ENCODE peak calls at places on chromosomes 3 and 15, in ten cellular contexts. R is esophagus muscularis mucosa; X is RWPE1; W is spleen; Y is heart left ventricle; T is endodermal cell; E is pancreas; K is endothelial cell of umbilical vein; U is testis; Z is CD4-positive, alpha-beta memory T cell. L is an unnamed sample.

GRCh38 chr15:75697523-75698398 is 14.9 kb downstream of the CSPG4 start:
- DNase-seq in R (no peak), X (no peak), W (no peak), Y (no peak), T (no peak), E (peak; percentile 51), K (no peak), U (no peak), Z (no peak), L (no peak)

GRCh38 chr15:68818088-68818670 is 2.5 kb downstream of the ANP32A start:
- DNase-seq in R (no peak), X (peak; percentile 42), W (peak; percentile 92), Y (peak; percentile 76), T (peak; percentile 86), E (peak; percentile 85), K (peak; percentile 77), U (peak; percentile 77), Z (peak; percentile 74), L (peak; percentile 69)

GRCh38 chr15:57345584-57345983 is 30.7 kb upstream of the CGNL1 start:
- DNase-seq in R (no peak), X (no peak), W (no peak), Y (no peak), T (peak; percentile 88), E (no peak), K (peak; percentile 36), U (no peak), Z (no peak), L (no peak)

GRCh38 chr3:153910387-153910786 is 210.8 kb upstream of the ARHGEF26 start:
- DNase-seq in R (no peak), X (no peak), W (no peak), Y (no peak), T (no peak), E (no peak), K (no peak), U (no peak), Z (no peak), L (no peak)

GRCh38 chr3:159818399-159818798 is 170.2 kb upstream of the IL12A start:
- DNase-seq in R (no peak), X (no peak), W (peak; percentile 78), Y (peak; percentile 81), T (peak; percentile 84), E (no peak), K (no peak), U (no peak), Z (no peak), L (no peak)

GRCh38 chr3:154776549-154777230 is 303.4 kb upstream of the MME start:
- DNase-seq in R (no peak), X (no peak), W (no peak), Y (no peak), T (no peak), E (no peak), K (no peak), U (no peak), Z (no peak), L (no peak)

GRCh38 chr3:183540501-183541234 is 14.8 kb downstream of the KLHL6 start:
- DNase-seq in R (no peak), X (no peak), W (peak; percentile 87), Y (peak; percentile 32), T (no peak), E (no peak), K (no peak), U (no peak), Z (no peak), L (no peak)

GRCh38 chr15:60993948-60994347 is 235.2 kb downstream of the RORA start:
- DNase-seq in R (no peak), X (no peak), W (no peak), Y (no peak), T (no peak), E (no peak), K (no peak), U (no peak), Z (no peak), L (no peak)

GRCh38 chr15:100595964-100596363 is 6.0 kb downstream of the LINS1 start:
- DNase-seq in R (no peak), X (no peak), W (no peak), Y (no peak), T (no peak), E (no peak), K (no peak), U (no peak), Z (no peak), L (no peak)

GRCh38 chr3:20049275-20049674 is 9.0 kb downstream of the KAT2B start:
- DNase-seq in R (no peak), X (no peak), W (no peak), Y (no peak), T (no peak), E (no peak), K (no peak), U (no peak), Z (no peak), L (no peak)

GRCh38 chr3:20051123-20051806 is 11.0 kb downstream of the KAT2B start:
- DNase-seq in R (no peak), X (no peak), W (no peak), Y (no peak), T (no peak), E (no peak), K (no peak), U (no peak), Z (peak; percentile 32), L (no peak)

GRCh38 chr3:20055020-20055775 is 15.0 kb downstream of the KAT2B start:
- DNase-seq in R (no peak), X (no peak), W (no peak), Y (no peak), T (no peak), E (no peak), K (peak; percentile 40), U (no peak), Z (no peak), L (no peak)

GRCh38 chr3:20054549-20054987 is 14.3 kb downstream of the KAT2B start:
- DNase-seq in R (no peak), X (peak; percentile 89), W (peak; percentile 80), Y (peak; percentile 58), T (no peak), E (no peak), K (peak; percentile 79), U (peak; percentile 32), Z (peak; percentile 65), L (peak; percentile 89)

DNA sequence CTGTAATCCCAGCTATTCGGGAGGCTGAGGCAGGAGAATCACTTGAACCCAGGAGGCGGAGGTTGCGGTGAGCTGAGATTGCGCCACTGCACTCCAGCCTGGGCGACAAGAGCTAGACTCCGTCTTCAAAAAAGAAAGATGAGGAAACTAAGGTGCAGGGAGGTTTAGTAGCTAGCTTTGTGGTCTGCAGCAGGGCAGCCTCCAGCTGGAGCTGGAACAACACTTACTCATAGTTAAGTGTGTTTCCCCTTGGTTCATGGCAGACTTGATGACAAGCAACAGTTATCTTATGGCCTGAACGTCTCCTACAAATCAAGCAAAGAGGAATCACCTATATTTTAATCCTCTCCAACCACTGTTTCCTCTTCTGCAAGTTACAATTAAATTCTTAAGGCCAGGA is 12.6 kb downstream of the KAT2B start:
- DNase-seq in R (no peak), X (no peak), W (no peak), Y (no peak), T (no peak), E (no peak), K (no peak), U (no peak), Z (no peak), L (no peak)
- H3K27ac ChIP-seq in R (no peak overlapping the region), X (no peak overlapping the region), W (no peak overlapping the region), Y (no peak overlapping the region), T (no peak overlapping the region), E (no peak overlapping the region), K (no peak overlapping the region), U (no peak overlapping the region), Z (no peak overlapping the region), L (no peak overlapping the region)

GRCh38 chr3:34995771-34996430 is 643.4 kb upstream of the ARPP21 start:
- DNase-seq in R (no peak), X (no peak), W (no peak), Y (no peak), T (no peak), E (no peak), K (no peak), U (no peak), Z (no peak), L (no peak)
- H3K27ac ChIP-seq in R (no peak overlapping the region), X (no peak overlapping the region), W (no peak overlapping the region), Y (no peak overlapping the region), T (no peak overlapping the region), E (no peak overlapping the region), K (no peak overlapping the region), U (no peak overlapping the region), Z (no peak overlapping the region), L (no peak overlapping the region)

GRCh38 chr3:173774275-173774674 is 376.7 kb downstream of the NLGN1 start:
- DNase-seq in R (no peak), X (no peak), W (no peak), Y (no peak), T (no peak), E (no peak), K (no peak), U (no peak), Z (no peak), L (no peak)

GRCh38 chr3:173770011-173770410 is 372.5 kb downstream of the NLGN1 start:
- DNase-seq in R (no peak), X (no peak), W (no peak), Y (no peak), T (no peak), E (no peak), K (peak; percentile 36), U (no peak), Z (no peak), L (no peak)

DNA sequence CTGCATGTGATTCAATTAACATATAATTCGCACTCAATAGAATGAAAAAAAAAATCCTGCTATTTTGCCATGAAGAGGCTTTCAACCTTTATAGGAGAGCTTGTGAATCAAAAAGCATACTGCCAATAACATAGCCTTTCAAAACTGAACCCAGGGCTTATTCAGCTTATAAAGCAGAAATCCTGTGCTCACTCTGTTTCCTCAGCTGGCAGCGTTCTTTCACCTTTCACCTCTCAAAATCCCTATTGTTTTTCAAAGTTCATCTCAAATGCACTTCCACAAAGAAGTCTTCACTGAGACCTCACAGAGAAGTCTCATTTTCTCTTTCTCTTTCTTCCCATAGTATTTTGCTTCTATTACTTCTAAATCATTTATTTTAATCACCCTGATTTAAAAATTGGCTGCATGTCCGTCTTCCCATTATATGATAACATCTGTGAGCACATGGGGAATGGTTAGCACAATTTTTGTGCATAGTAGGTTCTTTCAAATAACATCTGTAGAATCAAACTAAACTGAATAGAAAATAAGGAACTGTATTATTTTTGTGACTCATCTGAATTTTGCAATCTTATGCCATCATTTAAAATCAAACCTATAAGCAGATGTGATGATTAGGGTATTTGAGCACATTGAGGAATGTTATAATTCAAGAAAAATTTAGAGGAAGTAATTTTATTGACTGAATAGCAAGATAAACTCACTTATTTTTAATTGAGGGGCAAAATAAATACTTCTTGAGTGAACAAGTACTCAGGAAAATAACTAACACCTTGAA is 373.4 kb downstream of the NLGN1 start:
- DNase-seq in R (no peak), X (no peak), W (no peak), Y (no peak), T (no peak), E (no peak), K (peak; percentile 89), U (no peak), Z (no peak), L (no peak)
- H3K27ac ChIP-seq in R (no peak overlapping the region), X (no peak overlapping the region), W (no peak overlapping the region), Y (no peak overlapping the region), T (no peak overlapping the region), E (no peak overlapping the region), K (peak overlapping the region; percentile 8), U (no peak overlapping the region), Z (no peak overlapping the region), L (no peak overlapping the region)

DNA sequence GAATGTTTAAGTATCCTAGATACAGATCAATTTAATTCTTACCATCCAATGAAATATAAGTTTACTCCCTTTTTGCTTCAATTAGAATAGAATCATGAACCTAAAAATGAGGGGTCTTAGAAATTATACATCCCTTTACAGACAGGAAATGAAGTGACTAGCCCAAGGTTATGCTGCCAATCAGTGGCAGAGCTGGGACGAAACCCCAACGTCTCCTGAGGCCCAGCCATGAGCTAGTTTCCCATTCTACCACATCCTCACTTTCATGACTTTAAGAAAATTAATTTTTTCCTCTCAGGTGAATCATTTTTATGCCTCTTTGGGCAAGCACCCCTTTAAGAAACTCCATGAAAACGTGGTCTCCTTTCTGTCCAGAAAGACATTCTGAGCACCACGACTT is 11.2 kb downstream of the LRIG1 start:
- DNase-seq in R (no peak), X (no peak), W (no peak), Y (no peak), T (no peak), E (no peak), K (no peak), U (no peak), Z (no peak), L (no peak)
- H3K27ac ChIP-seq in R (peak overlapping the region; percentile 86), X (no peak overlapping the region), W (no peak overlapping the region), Y (no peak overlapping the region), T (no peak overlapping the region), E (no peak overlapping the region), K (no peak overlapping the region), U (no peak overlapping the region), Z (peak overlapping the region; percentile 31), L (peak overlapping the region; percentile 51)